ENCODE peak calls at places on chromosomes 2 and 18, in five cellular contexts. One of them, this sample, is unnamed.

GRCh38 chr18:23471486-23471885 is 18.4 kb downstream of the RIOK3 start:
- DNase-seq in K562: no peak
- DNase-seq in GM12878: no peak
- DNase-seq in HepG2: no peak
- DNase-seq in H1: no peak
- DNase-seq in this sample: no peak

GRCh38 chr2:117981810-117982209 is 32.1 kb downstream of the CCDC93 start:
- DNase-seq in K562: no peak
- DNase-seq in GM12878: no peak
- DNase-seq in HepG2: no peak
- DNase-seq in H1: no peak
- DNase-seq in this sample: no peak

GRCh38 chr18:11752116-11752911 is 63.2 kb downstream of the GNAL start:
- DNase-seq in K562: no peak
- DNase-seq in GM12878: no peak
- DNase-seq in HepG2: no peak
- DNase-seq in H1: peak
- DNase-seq in this sample: no peak

GRCh38 chr2:175430236-175430635 is 248.7 kb upstream of the ATP5MC3 start:
- DNase-seq in K562: no peak
- DNase-seq in GM12878: no peak
- DNase-seq in HepG2: no peak
- DNase-seq in H1: no peak
- DNase-seq in this sample: no peak

GRCh38 chr2:239528883-239529282 is 128.1 kb upstream of the HDAC4 start:
- DNase-seq in K562: no peak
- DNase-seq in GM12878: no peak
- DNase-seq in HepG2: no peak
- DNase-seq in H1: no peak
- DNase-seq in this sample: no peak

GRCh38 chr2:15800489-15801329 is 139.6 kb upstream of the MYCN start:
- DNase-seq in K562: no peak
- DNase-seq in GM12878: no peak
- DNase-seq in HepG2: peak
- DNase-seq in H1: no peak
- DNase-seq in this sample: no peak

GRCh38 chr18:63676526-63676925 is 14.8 kb upstream of the SERPINB3 start:
- DNase-seq in K562: no peak
- DNase-seq in GM12878: no peak
- DNase-seq in HepG2: no peak
- DNase-seq in H1: no peak
- DNase-seq in this sample: peak

GRCh38 chr2:164960159-164960558 is 4.8 kb upstream of the SLC38A11 start:
- DNase-seq in K562: no peak
- DNase-seq in GM12878: no peak
- DNase-seq in HepG2: no peak
- DNase-seq in H1: no peak
- DNase-seq in this sample: no peak

GRCh38 chr2:217995741-217996141 is 7.1 kb downstream of the TNS1 start:
- DNase-seq in K562: no peak
- DNase-seq in GM12878: no peak
- DNase-seq in HepG2: no peak
- DNase-seq in H1: no peak
- DNase-seq in this sample: no peak

GRCh38 chr2:82857952-82858351 is 1601.1 kb downstream of the SUCLG1 start:
- DNase-seq in K562: no peak
- DNase-seq in GM12878: no peak
- DNase-seq in HepG2: no peak
- DNase-seq in H1: no peak
- DNase-seq in this sample: no peak

GRCh38 chr2:60484080-60484737 is 69.2 kb downstream of the BCL11A start:
- DNase-seq in K562: no peak
- DNase-seq in GM12878: no peak
- DNase-seq in HepG2: peak
- DNase-seq in H1: no peak
- DNase-seq in this sample: no peak

GRCh38 chr2:183123117-183123958 is 905 bp upstream of the NUP35 start:
- DNase-seq in K562: no peak
- DNase-seq in GM12878: no peak
- DNase-seq in HepG2: no peak
- DNase-seq in H1: no peak
- DNase-seq in this sample: no peak

GRCh38 chr2:231672617-231673347 is 35.5 kb upstream of the PTMA start:
- DNase-seq in K562: peak
- DNase-seq in GM12878: peak
- DNase-seq in HepG2: peak
- DNase-seq in H1: peak
- DNase-seq in this sample: peak

GRCh38 chr2:176463527-176463926 is 194.3 kb downstream of the MTX2 start:
- DNase-seq in K562: no peak
- DNase-seq in GM12878: no peak
- DNase-seq in HepG2: no peak
- DNase-seq in H1: no peak
- DNase-seq in this sample: no peak

GRCh38 chr2:160319700-160320099 is 119.6 kb upstream of the ITGB6 start:
- DNase-seq in K562: no peak
- DNase-seq in GM12878: no peak
- DNase-seq in HepG2: no peak
- DNase-seq in H1: no peak
- DNase-seq in this sample: no peak

GRCh38 chr18:55779711-55780590 is 192.0 kb upstream of the TCF4 start:
- DNase-seq in K562: no peak
- DNase-seq in GM12878: no peak
- DNase-seq in HepG2: no peak
- DNase-seq in H1: peak
- DNase-seq in this sample: no peak

GRCh38 chr2:54760310-54760709 is 36.8 kb downstream of the EML6 start:
- DNase-seq in K562: no peak
- DNase-seq in GM12878: no peak
- DNase-seq in HepG2: no peak
- DNase-seq in H1: no peak
- DNase-seq in this sample: no peak

GRCh38 chr18:48161201-48161910 is 230.9 kb upstream of the SMAD2 start:
- DNase-seq in K562: peak
- DNase-seq in GM12878: no peak
- DNase-seq in HepG2: no peak
- DNase-seq in H1: peak
- DNase-seq in this sample: no peak

GRCh38 chr2:233059797-233060499 is at the start of gene INPP5D:
- DNase-seq in K562: no peak
- DNase-seq in GM12878: no peak
- DNase-seq in HepG2: peak
- DNase-seq in H1: no peak
- DNase-seq in this sample: no peak

GRCh38 chr2:217027414-217027813 is 167.6 kb upstream of the TNP1 start:
- DNase-seq in K562: no peak
- DNase-seq in GM12878: no peak
- DNase-seq in HepG2: no peak
- DNase-seq in H1: no peak
- DNase-seq in this sample: no peak

GRCh38 chr2:20483496-20483895 is 36.6 kb downstream of the RHOB start:
- DNase-seq in K562: no peak
- DNase-seq in GM12878: no peak
- DNase-seq in HepG2: no peak
- DNase-seq in H1: no peak
- DNase-seq in this sample: no peak

GRCh38 chr2:5368263-5368662 is 323.9 kb upstream of the SOX11 start:
- DNase-seq in K562: no peak
- DNase-seq in GM12878: no peak
- DNase-seq in HepG2: no peak
- DNase-seq in H1: no peak
- DNase-seq in this sample: no peak

GRCh38 chr18:1412660-1413659 is 508.3 kb downstream of the ADCYAP1 start:
- DNase-seq in K562: no peak
- DNase-seq in GM12878: no peak
- DNase-seq in HepG2: no peak
- DNase-seq in H1: no peak
- DNase-seq in this sample: no peak

GRCh38 chr2:219109468-219109867 is 48.7 kb upstream of the IHH start:
- DNase-seq in K562: no peak
- DNase-seq in GM12878: no peak
- DNase-seq in HepG2: no peak
- DNase-seq in H1: peak
- DNase-seq in this sample: no peak

GRCh38 chr2:26725516-26725810 is 32.9 kb downstream of the KCNK3 start:
- DNase-seq in K562: no peak
- DNase-seq in GM12878: no peak
- DNase-seq in HepG2: no peak
- DNase-seq in H1: no peak
- DNase-seq in this sample: no peak

GRCh38 chr2:151289972-151290335 is 486 bp upstream of the NMI start:
- DNase-seq in K562: peak
- DNase-seq in GM12878: no peak
- DNase-seq in HepG2: no peak
- DNase-seq in H1: no peak
- DNase-seq in this sample: no peak

GRCh38 chr2:6394266-6394665 is 471.4 kb downstream of the CMPK2 start:
- DNase-seq in K562: no peak
- DNase-seq in GM12878: no peak
- DNase-seq in HepG2: no peak
- DNase-seq in H1: no peak
- DNase-seq in this sample: no peak

GRCh38 chr2:30693821-30694281 is 113.4 kb downstream of the CAPN13 start:
- DNase-seq in K562: no peak
- DNase-seq in GM12878: no peak
- DNase-seq in HepG2: no peak
- DNase-seq in H1: peak
- DNase-seq in this sample: no peak

GRCh38 chr2:141534671-141535359 is 596.0 kb downstream of the LRP1B start:
- DNase-seq in K562: no peak
- DNase-seq in GM12878: no peak
- DNase-seq in HepG2: no peak
- DNase-seq in H1: no peak
- DNase-seq in this sample: no peak

GRCh38 chr2:120175000-120175581 is 48.1 kb downstream of the TMEM185B start:
- DNase-seq in K562: peak
- DNase-seq in GM12878: no peak
- DNase-seq in HepG2: peak
- DNase-seq in H1: no peak
- DNase-seq in this sample: peak

GRCh38 chr2:241390301-241391206 is 34.5 kb downstream of the FARP2 start:
- DNase-seq in K562: no peak
- DNase-seq in GM12878: no peak
- DNase-seq in HepG2: no peak
- DNase-seq in H1: no peak
- DNase-seq in this sample: no peak

DNA sequence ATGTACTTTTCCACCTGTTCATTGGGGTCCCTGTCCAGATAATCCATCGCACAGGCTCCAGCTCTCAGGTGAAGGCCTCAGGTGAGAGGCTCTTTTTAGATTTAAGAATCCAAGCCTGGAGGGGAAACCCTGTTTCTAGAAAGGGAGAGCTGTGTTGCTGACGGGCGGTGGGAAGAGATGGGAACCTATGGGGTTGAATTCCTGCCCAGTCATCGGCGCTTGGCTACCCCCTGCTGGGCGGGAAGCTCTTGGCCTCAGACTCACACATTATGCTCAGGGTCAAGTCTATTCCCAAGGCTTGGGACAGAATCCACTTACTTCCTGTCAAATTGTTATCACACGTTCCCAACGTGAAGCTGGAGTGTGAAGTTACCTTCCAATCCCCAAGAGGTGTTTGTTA is 181.9 kb upstream of the ETAA1 start:
- DNase-seq in K562: peak
- DNase-seq in GM12878: no peak
- DNase-seq in HepG2: peak
- DNase-seq in H1: peak
- DNase-seq in this sample: no peak
- TF ChIP-seq POLR2A in K562: no peak
- TF ChIP-seq POLR2A in GM12878: no peak
- TF ChIP-seq POLR2A in HepG2: no peak
- TF ChIP-seq POLR2A in H1: no peak
- TF ChIP-seq POLR2A in this sample: no peak

DNA sequence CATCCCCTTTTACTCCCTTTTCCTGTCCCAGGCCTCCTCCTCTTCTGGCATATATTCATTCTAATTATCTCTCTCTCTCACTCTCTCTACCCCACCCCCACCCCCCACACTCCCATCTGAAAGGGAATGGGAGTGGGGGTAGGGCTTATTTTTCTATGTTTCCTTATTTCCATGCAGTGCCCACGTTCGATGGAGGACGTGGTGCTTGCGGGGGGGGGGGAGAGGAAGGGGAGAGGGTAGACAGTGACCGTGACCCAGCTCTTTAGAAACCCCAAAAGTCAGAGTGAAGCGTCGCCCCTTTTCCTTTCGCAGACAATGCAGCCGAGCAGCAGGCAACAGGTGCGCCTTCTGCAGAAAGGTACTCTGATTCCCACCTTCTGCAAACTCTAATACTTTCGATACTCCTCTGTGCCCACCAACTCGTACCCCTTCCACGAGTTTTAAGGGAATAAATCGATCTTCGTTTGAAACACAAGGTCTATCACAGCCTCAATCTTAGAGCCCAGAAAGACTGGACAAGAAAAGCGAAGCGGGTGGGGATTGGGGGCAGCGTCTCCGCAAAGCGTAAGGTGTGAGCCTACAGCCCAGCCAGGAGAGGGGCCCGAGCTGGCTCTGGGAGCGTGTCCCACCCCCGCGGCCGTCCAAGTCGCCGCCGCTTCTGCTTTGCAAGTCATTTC is 891 bp upstream of the NR4A2 start:
- DNase-seq in K562: peak
- DNase-seq in GM12878: no peak
- DNase-seq in HepG2: no peak
- DNase-seq in H1: no peak
- DNase-seq in this sample: no peak
- TF ChIP-seq SRF in K562: no peak
- TF ChIP-seq SRF in GM12878: no peak
- TF ChIP-seq SRF in HepG2: no peak
- TF ChIP-seq SRF in H1: no peak
- TF ChIP-seq SRF in this sample: no peak

DNA sequence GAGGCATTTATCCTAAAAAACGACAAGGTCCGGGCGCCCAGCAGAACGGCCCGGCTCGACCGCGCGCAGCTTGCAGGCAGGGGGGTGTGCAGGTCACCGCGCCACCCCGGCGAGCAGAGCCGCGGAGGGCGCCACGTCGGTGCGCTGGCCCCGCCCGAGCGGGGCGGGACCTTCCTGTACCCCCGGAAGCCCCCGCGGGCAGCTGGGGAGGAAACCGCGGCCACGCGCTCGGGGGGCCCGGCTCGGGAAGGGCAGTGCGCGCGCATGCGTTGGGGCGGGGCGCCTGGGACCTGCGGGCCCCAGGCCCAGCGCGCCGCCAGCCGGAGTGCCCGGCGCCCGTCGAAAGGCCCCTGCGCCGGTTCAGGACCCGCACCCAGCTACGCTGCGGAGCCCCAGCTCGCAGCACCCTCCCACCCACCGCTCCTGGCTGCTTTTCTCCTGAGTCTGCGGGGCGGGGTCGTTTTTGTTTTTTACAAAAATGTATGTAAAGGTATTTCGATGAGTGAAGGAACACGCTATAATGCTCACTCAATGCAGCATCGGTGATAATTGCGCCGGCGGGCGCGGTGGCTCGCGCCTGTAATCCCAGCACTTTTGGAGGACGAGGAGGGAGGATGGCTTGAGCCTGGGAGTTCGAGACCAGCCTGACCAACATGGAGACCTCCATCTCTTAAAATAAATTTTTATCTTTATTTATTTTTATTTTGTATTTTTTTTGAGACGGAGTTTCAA is 47.7 kb upstream of the POMC start:
- DNase-seq in K562: no peak
- DNase-seq in GM12878: no peak
- DNase-seq in HepG2: no peak
- DNase-seq in H1: peak
- DNase-seq in this sample: no peak
- TF ChIP-seq POLR2A in K562: no peak
- TF ChIP-seq POLR2A in GM12878: peak
- TF ChIP-seq POLR2A in HepG2: no peak
- TF ChIP-seq POLR2A in H1: no peak
- TF ChIP-seq POLR2A in this sample: no peak

GRCh38 chr18:5868218-5868904 is 27.0 kb downstream of the TMEM200C start:
- DNase-seq in K562: peak
- DNase-seq in GM12878: peak
- DNase-seq in HepG2: peak
- DNase-seq in H1: peak
- DNase-seq in this sample: no peak
- TF ChIP-seq SRF in K562: no peak
- TF ChIP-seq SRF in GM12878: no peak
- TF ChIP-seq SRF in HepG2: no peak
- TF ChIP-seq SRF in H1: no peak
- TF ChIP-seq SRF in this sample: no peak

This sample was measured in HCT116.